ENCODE peak calls at places on chromosomes 6 and 20, in six cellular contexts. Z, J, Q, F, U and B are unnamed samples.

GRCh38 chr6:20630617-20631448 is 96.6 kb downstream of the CDKAL1 start:
- DNase-seq in Z (peak; percentile 14), J (no peak), Q (no peak), F (no peak), U (no peak), B (no peak)

GRCh38 chr20:63125581-63125892 is 90.4 kb downstream of the YTHDF1 start:
- DNase-seq in Z (no peak), J (no peak), Q (no peak), F (no peak), U (no peak), B (no peak)

GRCh38 chr6:27672113-27672799 is 199.4 kb upstream of the ZNF184 start:
- DNase-seq in Z (peak; percentile 70), J (peak; percentile 39), Q (no peak), F (peak; percentile 92), U (peak; percentile 68), B (no peak)

GRCh38 chr20:475463-476357 is 13.4 kb upstream of the TBC1D20 start:
- DNase-seq in Z (no peak), J (peak; percentile 62), Q (no peak), F (no peak), U (no peak), B (no peak)

GRCh38 chr6:106181664-106182418 is 95.7 kb downstream of the PRDM1 start:
- DNase-seq in Z (no peak), J (peak; percentile 85), Q (no peak), F (peak; percentile 50), U (no peak), B (no peak)

GRCh38 chr6:47109281-47109680 is 67.1 kb upstream of the ADGRF1 start:
- DNase-seq in Z (no peak), J (peak; percentile 42), Q (no peak), F (no peak), U (no peak), B (no peak)

GRCh38 chr20:24772667-24773066 is 176.4 kb upstream of the CST7 start:
- DNase-seq in Z (no peak), J (no peak), Q (no peak), F (no peak), U (no peak), B (no peak)

GRCh38 chr20:63072231-63072791 is 65.5 kb upstream of the BHLHE23 start:
- DNase-seq in Z (no peak), J (no peak), Q (no peak), F (no peak), U (no peak), B (no peak)

GRCh38 chr6:145508107-145508506 is 227.2 kb downstream of the EPM2A start:
- DNase-seq in Z (no peak), J (no peak), Q (no peak), F (peak; percentile 23), U (no peak), B (no peak)

GRCh38 chr20:51586005-51586440 is 43.5 kb upstream of the NFATC2 start:
- DNase-seq in Z (no peak), J (peak; percentile 99), Q (no peak), F (no peak), U (no peak), B (no peak)

GRCh38 chr6:56852611-56853010 is 102.3 kb upstream of the BEND6 start:
- DNase-seq in Z (no peak), J (no peak), Q (no peak), F (no peak), U (no peak), B (no peak)

GRCh38 chr6:35077006-35077712 is 64.0 kb downstream of the TCP11 start:
- DNase-seq in Z (no peak), J (no peak), Q (no peak), F (no peak), U (no peak), B (no peak)

GRCh38 chr20:25139061-25139705 is 56.3 kb upstream of the ENTPD6 start:
- DNase-seq in Z (no peak), J (no peak), Q (no peak), F (no peak), U (no peak), B (no peak)

GRCh38 chr6:52498538-52499017 is 78.3 kb downstream of the TRAM2 start:
- DNase-seq in Z (peak; percentile 54), J (peak; percentile 56), Q (no peak), F (no peak), U (peak; percentile 85), B (no peak)

GRCh38 chr20:258963-259362 is 1.4 kb downstream of the DEFB132 start:
- DNase-seq in Z (no peak), J (peak; percentile 21), Q (no peak), F (no peak), U (peak; percentile 46), B (no peak)

GRCh38 chr20:2713285-2713684 is 20.7 kb downstream of the EBF4 start:
- DNase-seq in Z (no peak), J (no peak), Q (no peak), F (peak; percentile 38), U (no peak), B (no peak)

GRCh38 chr20:21102691-21103311 is 3.4 kb downstream of the LINC00237 start:
- DNase-seq in Z (peak; percentile 55), J (peak; percentile 16), Q (no peak), F (peak; percentile 70), U (no peak), B (no peak)

GRCh38 chr6:12851123-12851695 is 134.6 kb downstream of the PHACTR1 start:
- DNase-seq in Z (no peak), J (peak; percentile 80), Q (no peak), F (no peak), U (no peak), B (no peak)

GRCh38 chr6:47414517-47415167 is 62.9 kb upstream of the CD2AP start:
- DNase-seq in Z (peak; percentile 35), J (peak; percentile 51), Q (no peak), F (peak; percentile 37), U (peak; percentile 67), B (no peak)

GRCh38 chr6:158042245-158042798 is 60.7 kb downstream of the SYNJ2 start:
- DNase-seq in Z (no peak), J (peak; percentile 68), Q (no peak), F (no peak), U (no peak), B (no peak)

GRCh38 chr6:138336221-138336620 is 41.5 kb upstream of the SMIM28 start:
- DNase-seq in Z (no peak), J (no peak), Q (no peak), F (no peak), U (no peak), B (no peak)

GRCh38 chr6:43825187-43826115 is 55.4 kb downstream of the VEGFA start:
- DNase-seq in Z (no peak), J (no peak), Q (no peak), F (no peak), U (no peak), B (no peak)

DNA sequence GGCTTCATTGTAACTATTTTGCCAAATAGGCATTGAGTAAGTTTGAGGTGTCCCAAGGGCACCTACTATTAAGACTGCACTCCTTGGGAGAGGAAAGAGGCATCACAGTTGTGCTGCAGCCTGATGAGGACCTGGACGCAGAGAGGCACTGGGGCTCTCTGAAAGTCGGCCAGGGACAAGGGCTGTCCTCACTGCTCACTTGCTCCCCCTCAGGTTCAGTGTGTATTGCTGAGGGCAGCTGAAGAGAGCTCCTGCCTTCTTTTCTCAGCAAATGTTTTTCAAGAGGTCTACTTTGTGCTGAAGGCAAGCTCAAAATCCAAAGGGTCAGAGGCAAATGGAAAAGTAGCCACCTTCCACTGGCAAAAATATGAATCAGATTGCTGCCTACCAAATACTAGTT is 331.8 kb downstream of the RIMS1 start:
- DNase-seq in Z (peak; percentile 12), J (peak; percentile 20), Q (no peak), F (peak; percentile 23), U (no peak), B (peak; percentile 41)
- TF ChIP-seq CTCF in Z (peak; percentile 21), J (peak; percentile 55), Q (no peak), F (peak; percentile 46), U (peak; percentile 12), B (peak; percentile 66)

DNA sequence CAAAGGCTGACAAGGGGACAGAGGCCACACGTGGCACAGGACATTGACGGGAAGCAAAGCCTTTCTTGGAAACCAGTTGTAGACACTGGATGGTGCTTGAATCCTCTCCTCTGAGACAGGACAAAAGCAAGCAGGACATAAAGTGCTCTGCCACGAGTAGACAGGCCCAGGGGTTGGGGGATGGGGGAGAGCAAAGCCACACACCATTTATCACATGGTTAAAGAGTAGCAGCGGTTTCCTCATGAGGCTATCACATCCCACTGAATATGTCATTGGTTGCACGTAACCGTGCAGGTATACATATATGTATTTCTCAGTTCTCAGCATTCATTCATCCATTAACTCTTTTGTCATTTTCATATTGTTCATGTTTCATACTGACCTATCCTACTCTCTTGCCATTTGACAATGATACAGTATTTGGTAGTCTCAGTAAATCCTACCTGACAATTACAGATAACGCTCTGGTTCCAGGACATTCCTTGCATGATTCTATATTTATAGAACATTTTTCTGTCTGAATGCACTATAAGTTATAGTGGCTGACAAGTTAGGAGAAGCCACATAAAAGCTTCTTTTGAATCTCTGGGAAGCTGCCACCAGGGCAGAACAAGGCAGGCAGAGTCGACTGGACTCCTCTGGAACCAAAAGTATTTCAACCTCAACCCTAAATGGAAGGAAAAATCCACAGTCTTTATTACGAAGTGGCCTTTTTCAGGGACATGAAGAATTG is 23.6 kb downstream of the METTL24 start:
- DNase-seq in Z (no peak), J (peak; percentile 36), Q (no peak), F (no peak), U (no peak), B (no peak)
- TF ChIP-seq CTCF in Z (no peak), J (no peak), Q (no peak), F (no peak), U (no peak), B (no peak)

DNA sequence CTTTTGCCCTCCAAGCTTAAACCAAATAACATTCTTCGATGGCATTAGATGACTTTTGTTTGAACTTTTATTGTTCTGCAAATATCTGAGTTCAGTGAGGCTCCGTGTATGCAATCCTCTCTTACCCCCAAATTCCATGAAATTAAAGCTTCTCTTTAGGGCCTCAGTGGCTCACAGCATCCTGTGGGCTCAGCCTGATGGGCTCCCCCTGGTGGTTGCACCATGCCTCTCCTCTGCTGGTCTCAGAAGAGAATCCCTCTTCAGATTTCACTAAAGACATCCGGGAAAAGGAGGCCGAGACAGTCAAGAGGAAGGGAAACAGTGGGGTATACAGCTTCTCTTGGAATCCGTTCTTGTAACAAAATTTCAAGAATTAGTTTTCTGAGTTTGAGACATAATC is 331.6 kb upstream of the NT5E start:
- DNase-seq in Z (no peak), J (no peak), Q (no peak), F (no peak), U (no peak), B (no peak)
- TF ChIP-seq CTCF in Z (no peak), J (peak; percentile 16), Q (no peak), F (peak; percentile 45), U (peak; percentile 12), B (peak; percentile 30)

GRCh38 chr20:5153612-5154542 is 27.1 kb downstream of the CDS2 start:
- DNase-seq in Z (no peak), J (no peak), Q (no peak), F (no peak), U (peak; percentile 51), B (no peak)
- TF ChIP-seq CTCF in Z (no peak), J (no peak), Q (no peak), F (no peak), U (no peak), B (no peak)